ENCODE peak calls at places on chromosomes 16 and 17, in six cellular contexts. One of them, this sample, is unnamed.

GRCh38 chr17:49987681-49988441 is 7.2 kb downstream of the DLX3 start:
- DNase-seq in cardiac fibroblast: no peak
- DNase-seq in AG09309: peak; percentile 59
- DNase-seq in epithelial cell of esophagus: peak; percentile 57
- DNase-seq in thoracic aorta: no peak
- DNase-seq in PC-9: peak; percentile 33
- DNase-seq in this sample: peak; percentile 50

GRCh38 chr16:83539736-83540490 is 267.9 kb upstream of the HSBP1 start:
- DNase-seq in cardiac fibroblast: peak; percentile 16
- DNase-seq in PC-9: no peak
- DNase-seq in AG09309: no peak
- DNase-seq in epithelial cell of esophagus: no peak
- DNase-seq in thoracic aorta: no peak
- DNase-seq in this sample: no peak

GRCh38 chr16:10988164-10988803 is 43.9 kb downstream of the CLEC16A start:
- DNase-seq in PC-9: peak; percentile 33
- DNase-seq in epithelial cell of esophagus: no peak
- DNase-seq in AG09309: no peak
- DNase-seq in cardiac fibroblast: no peak
- DNase-seq in thoracic aorta: no peak
- DNase-seq in this sample: no peak

GRCh38 chr17:40511667-40512221 is 10.3 kb upstream of the TNS4 start:
- DNase-seq in PC-9: no peak
- DNase-seq in cardiac fibroblast: no peak
- DNase-seq in AG09309: no peak
- DNase-seq in epithelial cell of esophagus: no peak
- DNase-seq in thoracic aorta: no peak
- DNase-seq in this sample: no peak

GRCh38 chr16:83967838-83968482 is at the start of gene NECAB2:
- DNase-seq in epithelial cell of esophagus: peak; percentile 22
- DNase-seq in PC-9: no peak
- DNase-seq in thoracic aorta: no peak
- DNase-seq in cardiac fibroblast: peak; percentile 14
- DNase-seq in AG09309: no peak
- DNase-seq in this sample: peak; percentile 81

GRCh38 chr16:69316595-69317034 is 5.5 kb downstream of the VPS4A start:
- DNase-seq in thoracic aorta: no peak
- DNase-seq in cardiac fibroblast: no peak
- DNase-seq in PC-9: no peak
- DNase-seq in epithelial cell of esophagus: no peak
- DNase-seq in AG09309: no peak
- DNase-seq in this sample: no peak

GRCh38 chr16:739560-740458 is 988 bp downstream of the CIAO3 start:
- DNase-seq in AG09309: no peak
- DNase-seq in thoracic aorta: no peak
- DNase-seq in cardiac fibroblast: no peak
- DNase-seq in PC-9: no peak
- DNase-seq in epithelial cell of esophagus: no peak
- DNase-seq in this sample: no peak

GRCh38 chr16:22027633-22028032 is 19.7 kb downstream of the MOSMO start:
- DNase-seq in epithelial cell of esophagus: no peak
- DNase-seq in thoracic aorta: no peak
- DNase-seq in cardiac fibroblast: peak; percentile 67
- DNase-seq in AG09309: no peak
- DNase-seq in PC-9: no peak
- DNase-seq in this sample: no peak

GRCh38 chr17:17401271-17401781 is 75.5 kb upstream of the MED9 start:
- DNase-seq in epithelial cell of esophagus: peak; percentile 14
- DNase-seq in AG09309: no peak
- DNase-seq in cardiac fibroblast: peak; percentile 45
- DNase-seq in PC-9: peak; percentile 8
- DNase-seq in thoracic aorta: no peak
- DNase-seq in this sample: no peak

GRCh38 chr16:49093939-49094338 is 187.7 kb downstream of the CBLN1 start:
- DNase-seq in PC-9: no peak
- DNase-seq in epithelial cell of esophagus: no peak
- DNase-seq in cardiac fibroblast: no peak
- DNase-seq in AG09309: no peak
- DNase-seq in thoracic aorta: no peak
- DNase-seq in this sample: no peak

GRCh38 chr16:46693598-46693997 is 4.1 kb downstream of the ORC6 start:
- DNase-seq in AG09309: no peak
- DNase-seq in cardiac fibroblast: no peak
- DNase-seq in PC-9: no peak
- DNase-seq in epithelial cell of esophagus: no peak
- DNase-seq in thoracic aorta: no peak
- DNase-seq in this sample: no peak

GRCh38 chr17:39016193-39017153 is 49.3 kb upstream of the FBXO47 start:
- DNase-seq in thoracic aorta: no peak
- DNase-seq in PC-9: no peak
- DNase-seq in cardiac fibroblast: peak; percentile 68
- DNase-seq in AG09309: no peak
- DNase-seq in epithelial cell of esophagus: peak; percentile 20
- DNase-seq in this sample: no peak

GRCh38 chr17:78993241-78993956 is 13.7 kb upstream of the LGALS3BP start:
- DNase-seq in PC-9: peak; percentile 44
- DNase-seq in cardiac fibroblast: peak; percentile 65
- DNase-seq in thoracic aorta: no peak
- DNase-seq in epithelial cell of esophagus: peak; percentile 57
- DNase-seq in AG09309: no peak
- DNase-seq in this sample: peak; percentile 60

GRCh38 chr17:30590086-30590485 is 112.9 kb downstream of the GOSR1 start:
- DNase-seq in cardiac fibroblast: no peak
- DNase-seq in AG09309: no peak
- DNase-seq in epithelial cell of esophagus: no peak
- DNase-seq in thoracic aorta: no peak
- DNase-seq in PC-9: no peak
- DNase-seq in this sample: no peak

GRCh38 chr16:29784157-29784556 is 6.1 kb downstream of the ZG16 start:
- DNase-seq in PC-9: peak; percentile 44
- DNase-seq in epithelial cell of esophagus: peak; percentile 77
- DNase-seq in cardiac fibroblast: no peak
- DNase-seq in AG09309: no peak
- DNase-seq in thoracic aorta: no peak
- DNase-seq in this sample: no peak

GRCh38 chr16:75491876-75492275 is 3.4 kb downstream of the CHST6 start:
- DNase-seq in epithelial cell of esophagus: no peak
- DNase-seq in PC-9: peak; percentile 88
- DNase-seq in cardiac fibroblast: no peak
- DNase-seq in AG09309: no peak
- DNase-seq in thoracic aorta: no peak
- DNase-seq in this sample: peak; percentile 28

GRCh38 chr17:55163408-55163807 is 101.4 kb upstream of the HLF start:
- DNase-seq in AG09309: no peak
- DNase-seq in epithelial cell of esophagus: no peak
- DNase-seq in thoracic aorta: no peak
- DNase-seq in PC-9: no peak
- DNase-seq in cardiac fibroblast: no peak
- DNase-seq in this sample: no peak

GRCh38 chr17:59620518-59621259 is 994 bp downstream of the CLTC start:
- DNase-seq in epithelial cell of esophagus: peak; percentile 45
- DNase-seq in AG09309: no peak
- DNase-seq in thoracic aorta: no peak
- DNase-seq in cardiac fibroblast: peak; percentile 35
- DNase-seq in PC-9: peak; percentile 40
- DNase-seq in this sample: peak; percentile 66
- TF ChIP-seq CTCF in epithelial cell of esophagus: no peak
- TF ChIP-seq CTCF in AG09309: no peak
- TF ChIP-seq CTCF in thoracic aorta: no peak
- TF ChIP-seq CTCF in cardiac fibroblast: no peak
- TF ChIP-seq CTCF in PC-9: no peak
- TF ChIP-seq CTCF in this sample: no peak

GRCh38 chr16:73043828-73044493 is 4.0 kb downstream of the ZFHX3 start:
- DNase-seq in PC-9: no peak
- DNase-seq in cardiac fibroblast: peak; percentile 61
- DNase-seq in AG09309: no peak
- DNase-seq in thoracic aorta: no peak
- DNase-seq in epithelial cell of esophagus: no peak
- DNase-seq in this sample: no peak
- H3K4me3 ChIP-seq in PC-9: no peak overlapping the region
- H3K4me3 ChIP-seq in cardiac fibroblast: no peak overlapping the region
- H3K4me3 ChIP-seq in AG09309: no peak overlapping the region
- H3K4me3 ChIP-seq in thoracic aorta: peak overlapping the region; percentile 61
- H3K4me3 ChIP-seq in epithelial cell of esophagus: no peak overlapping the region
- H3K4me3 ChIP-seq in this sample: no peak overlapping the region

GRCh38 chr17:2027528-2028233 is 2.3 kb upstream of the DPH1 start:
- DNase-seq in cardiac fibroblast: peak; percentile 17
- DNase-seq in epithelial cell of esophagus: no peak
- DNase-seq in PC-9: no peak
- DNase-seq in thoracic aorta: no peak
- DNase-seq in AG09309: no peak
- DNase-seq in this sample: no peak
- TF ChIP-seq CTCF in cardiac fibroblast: no peak
- TF ChIP-seq CTCF in epithelial cell of esophagus: no peak
- TF ChIP-seq CTCF in PC-9: no peak
- TF ChIP-seq CTCF in thoracic aorta: no peak
- TF ChIP-seq CTCF in AG09309: no peak
- TF ChIP-seq CTCF in this sample: no peak

DNA sequence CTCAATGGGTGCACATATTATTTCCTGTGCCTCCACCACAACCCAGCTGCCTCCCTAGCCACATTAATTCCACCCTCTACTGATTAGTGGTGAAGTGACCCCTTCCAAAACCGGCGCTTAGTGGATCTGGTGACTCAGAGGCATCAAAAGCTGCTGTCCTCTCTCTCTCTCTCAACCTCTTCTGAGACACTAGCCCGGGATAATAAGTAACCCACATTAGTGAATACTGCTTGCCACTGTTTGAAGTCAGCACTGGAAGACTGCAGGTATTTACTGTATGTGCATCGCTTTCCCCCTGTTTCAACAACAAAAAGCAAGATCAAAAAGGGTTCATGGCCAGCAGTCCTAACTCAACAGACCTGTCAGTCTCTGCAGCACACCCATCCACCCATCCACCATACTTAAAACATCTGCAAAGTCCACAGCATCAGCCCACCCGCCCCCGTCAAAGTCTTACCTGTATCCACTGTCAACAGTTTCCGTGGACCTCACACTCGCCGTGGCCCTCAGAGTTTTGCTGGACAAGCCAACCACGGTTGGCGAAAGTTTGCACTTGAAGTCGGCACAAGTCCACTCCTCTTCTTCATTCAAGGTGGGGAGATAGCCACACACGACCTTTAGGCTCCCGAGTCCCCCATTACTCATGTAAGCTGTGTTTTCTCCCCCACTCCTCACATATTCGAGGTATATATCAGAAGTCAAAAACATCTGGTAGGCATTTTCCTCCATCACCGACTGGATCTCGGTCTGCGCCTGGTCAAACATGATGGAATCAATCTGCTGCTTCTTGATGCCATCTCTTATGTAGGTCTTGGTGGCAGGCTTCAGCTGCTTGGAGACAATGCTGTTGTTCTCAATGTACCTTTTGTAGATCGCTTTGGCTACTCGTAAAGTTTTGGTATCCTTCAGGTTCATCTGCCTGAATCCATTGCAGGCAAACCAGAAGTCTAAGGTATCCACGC is 3.8 kb downstream of the AXIN2 start:
- DNase-seq in PC-9: no peak
- DNase-seq in cardiac fibroblast: peak; percentile 38
- DNase-seq in epithelial cell of esophagus: no peak
- DNase-seq in AG09309: peak; percentile 29
- DNase-seq in thoracic aorta: no peak
- DNase-seq in this sample: peak; percentile 60
- H3K4me3 ChIP-seq in PC-9: no peak overlapping the region
- H3K4me3 ChIP-seq in cardiac fibroblast: peak overlapping the region; percentile 76
- H3K4me3 ChIP-seq in epithelial cell of esophagus: no peak overlapping the region
- H3K4me3 ChIP-seq in AG09309: no peak overlapping the region
- H3K4me3 ChIP-seq in thoracic aorta: no peak overlapping the region
- H3K4me3 ChIP-seq in this sample: peak overlapping the region; percentile 86

GRCh38 chr16:17476414-17477259 is 5.9 kb upstream of the XYLT1 start:
- DNase-seq in cardiac fibroblast: peak; percentile 73
- DNase-seq in AG09309: no peak
- DNase-seq in PC-9: peak; percentile 27
- DNase-seq in epithelial cell of esophagus: peak; percentile 43
- DNase-seq in thoracic aorta: no peak
- DNase-seq in this sample: peak; percentile 72

GRCh38 chr16:17475104-17475503 is 4.3 kb upstream of the XYLT1 start:
- DNase-seq in cardiac fibroblast: no peak
- DNase-seq in thoracic aorta: no peak
- DNase-seq in epithelial cell of esophagus: no peak
- DNase-seq in PC-9: no peak
- DNase-seq in AG09309: no peak
- DNase-seq in this sample: no peak

GRCh38 chr16:17471745-17472075 is 950 bp upstream of the XYLT1 start:
- DNase-seq in thoracic aorta: no peak
- DNase-seq in PC-9: no peak
- DNase-seq in epithelial cell of esophagus: no peak
- DNase-seq in AG09309: no peak
- DNase-seq in cardiac fibroblast: no peak
- DNase-seq in this sample: no peak

GRCh38 chr16:17474572-17474971 is 3.8 kb upstream of the XYLT1 start:
- DNase-seq in cardiac fibroblast: no peak
- DNase-seq in epithelial cell of esophagus: no peak
- DNase-seq in AG09309: no peak
- DNase-seq in thoracic aorta: no peak
- DNase-seq in PC-9: no peak
- DNase-seq in this sample: no peak

DNA sequence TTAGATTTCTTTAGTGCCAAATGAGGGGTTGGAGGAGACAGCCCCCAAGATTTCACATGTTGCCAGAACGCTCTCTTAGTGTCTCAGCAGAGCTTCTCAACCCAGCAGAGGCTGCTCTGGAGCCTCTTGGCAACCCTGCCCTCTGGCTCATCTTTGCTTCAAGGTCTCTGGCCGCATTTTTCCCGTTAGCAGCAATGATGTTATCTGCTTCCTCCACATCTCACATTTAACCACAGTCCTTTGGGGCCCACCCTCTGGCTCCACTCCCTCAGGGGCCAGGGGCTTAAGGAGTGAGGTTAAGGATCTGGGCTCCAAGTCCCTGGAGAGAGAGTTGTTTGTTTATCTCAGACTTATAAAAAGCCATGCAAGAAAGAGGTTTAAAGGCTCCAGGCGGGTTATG is 3.3 kb upstream of the XYLT1 start:
- DNase-seq in thoracic aorta: no peak
- DNase-seq in cardiac fibroblast: peak; percentile 23
- DNase-seq in PC-9: no peak
- DNase-seq in AG09309: no peak
- DNase-seq in epithelial cell of esophagus: no peak
- DNase-seq in this sample: no peak
- TF ChIP-seq CTCF in thoracic aorta: no peak
- TF ChIP-seq CTCF in cardiac fibroblast: no peak
- TF ChIP-seq CTCF in PC-9: no peak
- TF ChIP-seq CTCF in AG09309: no peak
- TF ChIP-seq CTCF in epithelial cell of esophagus: no peak
- TF ChIP-seq CTCF in this sample: no peak

DNA sequence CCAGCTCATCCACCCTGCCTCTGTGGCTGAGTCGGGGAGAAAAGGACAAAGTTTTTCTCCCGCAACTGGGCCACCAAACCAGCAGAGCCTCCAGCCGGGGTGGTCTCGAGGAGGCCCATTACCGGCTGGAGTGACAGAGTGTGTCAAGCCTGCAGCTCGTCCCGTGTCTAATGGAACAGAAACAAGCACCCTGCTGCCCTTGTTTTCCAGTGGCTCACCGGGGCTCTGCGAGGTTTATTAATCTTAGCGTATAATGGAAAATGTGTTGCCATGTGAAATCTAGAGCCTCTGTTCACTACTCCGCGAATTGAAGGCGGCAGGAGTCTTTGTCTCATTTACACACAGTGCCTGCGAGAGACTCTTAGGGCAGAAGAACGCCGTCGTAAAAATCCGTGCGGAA is 468.3 kb downstream of the WWOX start:
- DNase-seq in PC-9: no peak
- DNase-seq in thoracic aorta: no peak
- DNase-seq in epithelial cell of esophagus: no peak
- DNase-seq in AG09309: no peak
- DNase-seq in cardiac fibroblast: no peak
- DNase-seq in this sample: no peak
- H3K4me3 ChIP-seq in PC-9: no peak overlapping the region
- H3K4me3 ChIP-seq in thoracic aorta: no peak overlapping the region
- H3K4me3 ChIP-seq in epithelial cell of esophagus: no peak overlapping the region
- H3K4me3 ChIP-seq in AG09309: no peak overlapping the region
- H3K4me3 ChIP-seq in cardiac fibroblast: no peak overlapping the region
- H3K4me3 ChIP-seq in this sample: no peak overlapping the region

This sample was measured in Caco-2.